ENCODE peak calls at places on chromosomes 7 and 10, in eight cellular contexts. N, J, A, L, D, O, E and U are unnamed samples.
A peak's percentile ranks its signal among the peaks of the same experiment; 100 is the strongest.

GRCh38 chr10:32049113-32049512 is 7.1 kb downstream of the KIF5B start:
- DNase-seq in O (no peak), L (peak; percentile 28), D (no peak), J (no peak), A (no peak), E (no peak), N (no peak), U (no peak)

GRCh38 chr7:26813426-26813825 is 51.0 kb downstream of the SKAP2 start:
- DNase-seq in J (no peak), A (no peak), N (no peak), L (peak; percentile 4), O (no peak), E (no peak), D (no peak), U (no peak)

GRCh38 chr7:372939-373791 is 83.2 kb downstream of the FOXL3 start:
- DNase-seq in E (no peak), J (no peak), N (peak; percentile 13), A (no peak), O (no peak), L (no peak), D (no peak), U (no peak)

GRCh38 chr7:138875794-138876193 is 77.8 kb upstream of the ATP6V0A4 start:
- DNase-seq in J (no peak), L (peak; percentile 91), N (no peak), A (peak; percentile 28), O (no peak), E (no peak), D (no peak), U (peak; percentile 87)

GRCh38 chr10:101262147-101262546 is 32.9 kb upstream of the LBX1 start:
- DNase-seq in N (no peak), D (no peak), J (no peak), O (no peak), A (no peak), L (no peak), E (no peak), U (no peak)

GRCh38 chr10:57579926-57580325 is 687.8 kb downstream of the IPMK start:
- DNase-seq in N (peak; percentile 22), D (no peak), O (no peak), E (peak; percentile 1), J (peak; percentile 51), A (no peak), L (peak; percentile 7), U (no peak)

GRCh38 chr7:30772984-30773383 is 1.8 kb downstream of the MINDY4 start:
- DNase-seq in D (no peak), L (no peak), N (no peak), A (no peak), E (no peak), O (no peak), J (no peak), U (no peak)

GRCh38 chr7:138435231-138435919 is 24.7 kb upstream of the TRIM24 start:
- DNase-seq in D (no peak), E (peak; percentile 1), J (no peak), A (no peak), N (no peak), O (no peak), L (no peak), U (no peak)

GRCh38 chr7:151782598-151783448 is 94.1 kb downstream of the PRKAG2 start:
- DNase-seq in O (peak; percentile 67), L (peak; percentile 34), N (peak; percentile 76), A (peak; percentile 33), E (peak; percentile 44), D (peak; percentile 81), J (peak; percentile 85), U (no peak)

GRCh38 chr10:22624289-22624738 is 90.1 kb downstream of the PIP4K2A start:
- DNase-seq in A (no peak), E (peak; percentile 29), D (no peak), J (no peak), O (no peak), N (no peak), L (peak; percentile 33), U (no peak)

GRCh38 chr10:28425431-28425830 is 107.5 kb upstream of the WAC start:
- DNase-seq in J (no peak), N (no peak), E (no peak), O (no peak), L (no peak), A (no peak), D (no peak), U (no peak)

GRCh38 chr10:127198307-127198706 is 1.9 kb upstream of the INSYN2A start:
- DNase-seq in A (no peak), L (no peak), E (no peak), D (no peak), O (no peak), N (no peak), J (no peak), U (no peak)

GRCh38 chr10:25015927-25016348 is at the start of gene ENKUR:
- DNase-seq in N (peak; percentile 96), D (peak; percentile 88), O (peak; percentile 96), L (peak; percentile 93), E (peak; percentile 84), A (peak; percentile 93), J (peak; percentile 94), U (peak; percentile 64)

GRCh38 chr10:85946713-85947326 is 419.8 kb downstream of the GRID1 start:
- DNase-seq in N (no peak), D (no peak), E (no peak), J (no peak), O (no peak), A (no peak), L (no peak), U (no peak)

GRCh38 chr10:71471957-71472365 is 75.2 kb downstream of the CDH23 start:
- DNase-seq in D (peak; percentile 22), J (no peak), O (no peak), E (no peak), A (no peak), L (no peak), N (no peak), U (no peak)

DNA sequence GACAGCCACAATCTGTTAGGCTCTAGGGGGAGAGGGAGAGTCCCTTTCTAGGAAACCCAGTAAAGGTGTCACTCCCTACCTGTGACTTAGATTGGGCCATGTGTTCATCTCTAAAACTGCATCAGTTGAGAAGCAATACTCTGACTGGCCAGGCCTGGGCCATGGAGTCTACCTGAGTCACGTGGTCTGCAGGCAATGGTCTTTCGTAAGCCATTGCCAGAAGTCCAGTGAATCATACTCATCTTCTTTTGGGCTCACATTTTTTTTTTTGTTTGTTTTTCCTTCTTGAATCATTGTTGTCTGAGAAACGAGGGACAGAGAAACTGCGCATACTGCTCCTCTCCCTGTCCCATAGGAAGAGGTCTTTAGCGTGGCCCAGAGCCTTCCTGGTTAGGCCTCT is 215.6 kb downstream of the CCSER2 start:
- DNase-seq in N (no peak), J (no peak), D (no peak), A (no peak), E (peak; percentile 39), O (no peak), L (peak; percentile 29), U (peak; percentile 22)
- H3K27ac ChIP-seq in N (no peak overlapping the region), J (no peak overlapping the region), D (no peak overlapping the region), A (no peak overlapping the region), E (no peak overlapping the region), O (no peak overlapping the region), L (no peak overlapping the region), U (no peak overlapping the region)

DNA sequence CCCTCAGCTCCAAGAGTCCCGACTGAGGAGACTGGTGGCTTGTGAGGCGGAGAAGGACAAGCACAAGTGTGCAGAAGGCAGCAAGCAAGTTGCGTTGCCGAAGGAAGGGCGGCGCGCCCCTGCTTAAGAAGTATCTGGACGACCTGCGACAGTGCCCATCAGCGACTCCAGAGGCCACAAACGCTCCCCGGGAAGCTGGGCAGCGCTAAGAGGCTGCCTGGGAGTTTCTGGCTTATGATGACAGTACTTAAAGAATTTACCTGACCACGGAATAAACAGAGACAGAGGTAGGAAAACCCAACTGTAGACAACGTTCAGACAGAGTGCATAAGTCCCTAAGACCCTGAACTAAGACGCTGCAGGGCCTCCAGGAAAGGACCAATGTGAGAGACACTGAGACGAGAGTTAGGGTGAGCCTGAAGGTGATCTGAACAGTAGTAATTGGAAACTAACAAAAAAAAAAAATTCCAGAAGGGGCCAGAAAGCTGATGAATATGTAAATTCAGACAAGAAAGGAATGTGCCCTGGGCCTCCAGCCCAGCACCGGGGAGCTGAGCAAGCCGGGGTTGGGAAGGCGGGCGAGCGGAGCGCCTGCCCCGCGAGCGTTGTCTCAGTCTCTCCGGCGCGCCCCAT is 1.0 kb downstream of the OSBPL3 start:
- DNase-seq in E (no peak), A (no peak), N (no peak), L (no peak), D (no peak), J (peak; percentile 14), O (no peak), U (no peak)
- H3K27ac ChIP-seq in E (peak overlapping the region; percentile 96), A (peak overlapping the region; percentile 73), N (peak overlapping the region; percentile 65), L (peak overlapping the region; percentile 53), D (peak overlapping the region; percentile 62), J (no peak overlapping the region), O (peak overlapping the region; percentile 28), U (peak overlapping the region; percentile 90)

GRCh38 chr7:128408709-128409434 is 910 bp downstream of the IMPDH1 start:
- DNase-seq in N (peak; percentile 73), D (peak; percentile 61), O (peak; percentile 39), A (no peak), J (no peak), E (peak; percentile 47), L (no peak), U (no peak)
- H3K27ac ChIP-seq in N (peak overlapping the region; percentile 74), D (peak overlapping the region; percentile 87), O (peak overlapping the region; percentile 81), A (peak overlapping the region; percentile 72), J (no peak overlapping the region), E (peak overlapping the region; percentile 89), L (no peak overlapping the region), U (peak overlapping the region; percentile 32)

GRCh38 chr10:117983961-117984360 is 62.8 kb downstream of the RAB11FIP2 start:
- DNase-seq in J (no peak), A (no peak), D (no peak), L (no peak), E (no peak), O (no peak), N (no peak), U (no peak)

GRCh38 chr10:117980216-117980615 is 66.5 kb downstream of the RAB11FIP2 start:
- DNase-seq in O (no peak), A (no peak), L (peak; percentile 31), J (no peak), D (no peak), N (no peak), E (peak; percentile 89), U (peak; percentile 63)

GRCh38 chr10:117980755-117981525 is 65.8 kb downstream of the RAB11FIP2 start:
- DNase-seq in D (no peak), O (no peak), J (no peak), N (no peak), E (no peak), A (no peak), L (no peak), U (no peak)
- H3K27ac ChIP-seq in D (no peak overlapping the region), O (no peak overlapping the region), J (no peak overlapping the region), N (no peak overlapping the region), E (no peak overlapping the region), A (no peak overlapping the region), L (no peak overlapping the region), U (peak overlapping the region; percentile 66)